ENCODE peak calls at places on chromosomes 1 and 21, in four cellular contexts. D is HCT116, J is suprapubic skin, C is breast epithelium. X is an unnamed sample.

GRCh38 chr1:161044908-161045748 is 649 bp downstream of the USF1 start:
- DNase-seq in D (no peak), J (peak), C (peak), X (no peak)

GRCh38 chr1:85372683-85373446 is 92.1 kb downstream of the DDAH1 start:
- DNase-seq in D (no peak), J (no peak), C (no peak), X (no peak)

GRCh38 chr1:19458815-19459417 is 26.4 kb downstream of the CAPZB start:
- DNase-seq in D (no peak), J (no peak), C (no peak), X (no peak)

GRCh38 chr1:94552071-94552586 is 10.6 kb upstream of the F3 start:
- DNase-seq in D (no peak), J (no peak), C (no peak), X (no peak)

GRCh38 chr1:214445846-214446614 is 105.4 kb downstream of the PTPN14 start:
- DNase-seq in D (peak), J (no peak), C (no peak), X (no peak)

GRCh38 chr21:42158846-42159245 is 60.1 kb upstream of the ABCG1 start:
- DNase-seq in D (no peak), J (peak), C (no peak), X (peak)

GRCh38 chr1:8120693-8121260 is 94.7 kb upstream of the ERRFI1 start:
- DNase-seq in D (no peak), J (no peak), C (no peak), X (no peak)

GRCh38 chr1:40582121-40582520 is 50.7 kb downstream of the ZNF684 start:
- DNase-seq in D (no peak), J (no peak), C (no peak), X (no peak)

GRCh38 chr1:61080408-61081134 is 1.8 kb upstream of the NFIA start:
- DNase-seq in D (no peak), J (no peak), C (no peak), X (no peak)

GRCh38 chr1:234408757-234409156 is 35.5 kb downstream of the COA6 start:
- DNase-seq in D (no peak), J (no peak), C (no peak), X (no peak)

GRCh38 chr1:47534040-47534328 is 96.1 kb downstream of the FOXD2 start:
- DNase-seq in D (no peak), J (no peak), C (no peak), X (no peak)

GRCh38 chr1:31038360-31038759 is 27.2 kb downstream of the PUM1 start:
- DNase-seq in D (no peak), J (no peak), C (no peak), X (no peak)

GRCh38 chr1:86567341-86567740 is 20.5 kb downstream of the CLCA4 start:
- DNase-seq in D (no peak), J (no peak), C (no peak), X (no peak)

GRCh38 chr1:23995431-23995837 is 15.3 kb upstream of the SRSF10 start:
- DNase-seq in D (no peak), J (no peak), C (no peak), X (no peak)

GRCh38 chr1:197526736-197527371 is 248.4 kb downstream of the DENND1B start:
- DNase-seq in D (peak), J (no peak), C (no peak), X (no peak)

GRCh38 chr1:171213559-171214454 is 28.7 kb downstream of the FMO2 start:
- DNase-seq in D (no peak), J (no peak), C (no peak), X (no peak)

GRCh38 chr1:2942410-2942809 is 78.9 kb upstream of the ACTRT2 start:
- DNase-seq in D (no peak), J (no peak), C (no peak), X (no peak)

GRCh38 chr1:34742667-34743270 is 12.1 kb upstream of the GJB5 start:
- DNase-seq in D (peak), J (no peak), C (peak), X (no peak)

GRCh38 chr1:27351541-27352107 is 9.8 kb downstream of the SYTL1 start:
- DNase-seq in D (no peak), J (no peak), C (no peak), X (no peak)

GRCh38 chr1:18908911-18909771 is 6.8 kb upstream of the ALDH4A1 start:
- DNase-seq in D (no peak), J (no peak), C (no peak), X (no peak)

GRCh38 chr21:46031484-46031883 is 49.9 kb downstream of the COL6A1 start:
- DNase-seq in D (no peak), J (no peak), C (no peak), X (no peak)

GRCh38 chr21:44618504-44618903 is 6.6 kb downstream of the KRTAP10-8 start:
- DNase-seq in D (peak), J (no peak), C (no peak), X (no peak)

GRCh38 chr1:32066489-32066873 is 6.3 kb upstream of the TMEM39B start:
- DNase-seq in D (peak), J (peak), C (no peak), X (no peak)

GRCh38 chr1:62462370-62462769 is 25.5 kb downstream of the USP1 start:
- DNase-seq in D (no peak), J (no peak), C (no peak), X (no peak)

GRCh38 chr1:114703242-114703641 is 7.9 kb upstream of the AMPD1 start:
- DNase-seq in D (no peak), J (no peak), C (no peak), X (no peak)

GRCh38 chr21:45543710-45544448 is 1.6 kb upstream of the SLC19A1 start:
- DNase-seq in D (no peak), J (no peak), C (peak), X (peak)

GRCh38 chr1:155208656-155209372 is at the start of gene MTX1:
- DNase-seq in D (no peak), J (peak), C (peak), X (no peak)

GRCh38 chr1:211035821-211036380 is 98.0 kb downstream of the KCNH1 start:
- DNase-seq in D (no peak), J (no peak), C (no peak), X (no peak)

GRCh38 chr21:41888749-41889376 is 9.7 kb upstream of the PRDM15 start:
- DNase-seq in D (no peak), J (no peak), C (no peak), X (no peak)

GRCh38 chr1:6785721-6786505 is 659 bp downstream of the CAMTA1 start:
- DNase-seq in D (no peak), J (peak), C (no peak), X (no peak)

GRCh38 chr1:162090378-162090777 is 20.9 kb downstream of the NOS1AP start:
- DNase-seq in D (no peak), J (no peak), C (no peak), X (no peak)

GRCh38 chr1:238458924-238459323 is 568.2 kb upstream of the ZP4 start:
- DNase-seq in D (no peak), J (no peak), C (no peak), X (no peak)

GRCh38 chr1:156417700-156418015 is 48.6 kb downstream of the RHBG start:
- DNase-seq in D (no peak), J (no peak), C (no peak), X (no peak)

GRCh38 chr21:46152939-46153258 is 2.5 kb downstream of the FTCD start:
- DNase-seq in D (no peak), J (no peak), C (peak), X (no peak)

GRCh38 chr1:160866001-160866704 is 3.5 kb upstream of the CD244 start:
- DNase-seq in D (no peak), J (no peak), C (no peak), X (peak)

GRCh38 chr1:63691672-63692425 is 82.0 kb upstream of the ROR1 start:
- DNase-seq in D (peak), J (no peak), C (no peak), X (no peak)

GRCh38 chr1:200039849-200040479 is 12.5 kb downstream of the NR5A2 start:
- DNase-seq in D (no peak), J (no peak), C (no peak), X (no peak)

DNA sequence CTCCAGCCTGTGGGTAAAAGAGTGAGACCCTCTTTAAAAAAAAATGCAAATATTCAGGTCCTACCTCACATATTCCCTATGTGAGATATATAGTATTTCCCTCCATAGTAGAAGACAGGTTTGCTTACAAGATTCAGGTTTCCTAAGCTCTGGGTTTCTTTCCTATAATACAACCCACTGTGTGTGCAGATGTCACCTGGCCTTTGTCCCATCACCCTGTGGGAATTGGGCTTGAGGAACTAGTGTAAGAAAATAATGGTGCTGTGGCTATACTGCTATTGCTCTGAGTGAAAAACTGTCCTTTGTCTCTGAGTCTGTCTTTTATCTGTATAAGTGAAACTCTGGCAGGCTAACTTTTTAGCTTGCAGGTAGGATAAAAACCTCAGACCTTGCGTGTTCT is 13.0 kb downstream of the C1orf146 start:
- DNase-seq in D (no peak), J (no peak), C (no peak), X (no peak)
- TF ChIP-seq CTCF in D (no peak), J (no peak), C (no peak), X (no peak)

GRCh38 chr1:65490231-65491009 is 70.0 kb downstream of the LEPR start:
- DNase-seq in D (no peak), J (no peak), C (no peak), X (no peak)

GRCh38 chr1:65494671-65495070 is 74.2 kb downstream of the LEPR start:
- DNase-seq in D (no peak), J (no peak), C (no peak), X (no peak)

GRCh38 chr1:65495137-65495536 is 74.7 kb downstream of the LEPR start:
- DNase-seq in D (no peak), J (no peak), C (no peak), X (no peak)

GRCh38 chr1:65491472-65491871 is 71.0 kb downstream of the LEPR start:
- DNase-seq in D (no peak), J (no peak), C (no peak), X (no peak)

GRCh38 chr1:65493792-65494191 is 73.3 kb downstream of the LEPR start:
- DNase-seq in D (no peak), J (no peak), C (no peak), X (no peak)
- TF ChIP-seq POLR2AphosphoS5 in D (no peak), J (no peak), C (no peak), X (peak)

DNA sequence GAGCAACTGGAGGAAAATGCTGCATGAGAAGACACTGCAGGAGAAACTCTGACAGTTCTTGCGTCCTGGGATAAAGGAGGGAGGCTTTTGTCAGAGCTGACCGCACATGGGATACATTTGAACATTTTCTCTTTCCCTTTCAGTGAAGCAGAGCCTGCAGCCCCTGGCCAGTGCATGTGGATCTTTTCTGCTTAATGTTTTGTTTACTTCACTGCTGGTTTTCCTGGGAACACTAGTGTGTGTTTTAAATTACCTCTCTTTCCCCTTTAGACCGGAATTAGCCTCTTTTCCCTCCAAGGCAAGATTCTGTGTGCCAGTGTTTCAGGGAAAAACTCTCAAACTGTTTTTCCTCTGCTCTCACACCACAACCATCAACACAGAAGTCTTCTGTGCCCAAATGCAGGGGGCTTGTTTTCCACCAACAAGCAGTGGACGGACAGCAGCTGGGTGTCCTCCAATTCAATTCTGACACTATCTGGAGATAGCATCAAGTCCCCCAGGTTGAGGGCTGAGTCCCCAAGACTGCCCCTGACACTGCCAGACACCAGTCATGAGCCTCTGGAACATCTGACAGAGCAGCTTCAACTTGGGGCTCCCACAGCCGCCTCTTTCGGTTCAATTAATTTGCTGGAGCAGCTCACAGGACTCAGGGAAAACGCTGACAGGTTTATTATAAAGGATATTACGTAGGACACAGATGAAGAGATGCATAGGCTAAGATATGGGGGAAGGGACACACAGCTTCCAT is 136.2 kb downstream of the RHOU start:
- DNase-seq in D (no peak), J (no peak), C (no peak), X (no peak)
- H3K27ac ChIP-seq in D (no peak), J (no peak), C (peak), X (peak)

GRCh38 chr21:37208056-37208705 is 59.0 kb downstream of the VPS26C start:
- DNase-seq in D (no peak), J (no peak), C (peak), X (peak)

GRCh38 chr21:37208741-37209225 is 58.4 kb downstream of the VPS26C start:
- DNase-seq in D (no peak), J (no peak), C (no peak), X (peak)

GRCh38 chr21:37210017-37210593 is 57.0 kb downstream of the VPS26C start:
- DNase-seq in D (no peak), J (no peak), C (no peak), X (peak)

GRCh38 chr21:37206531-37206930 is 60.6 kb downstream of the VPS26C start:
- DNase-seq in D (no peak), J (no peak), C (no peak), X (peak)

DNA sequence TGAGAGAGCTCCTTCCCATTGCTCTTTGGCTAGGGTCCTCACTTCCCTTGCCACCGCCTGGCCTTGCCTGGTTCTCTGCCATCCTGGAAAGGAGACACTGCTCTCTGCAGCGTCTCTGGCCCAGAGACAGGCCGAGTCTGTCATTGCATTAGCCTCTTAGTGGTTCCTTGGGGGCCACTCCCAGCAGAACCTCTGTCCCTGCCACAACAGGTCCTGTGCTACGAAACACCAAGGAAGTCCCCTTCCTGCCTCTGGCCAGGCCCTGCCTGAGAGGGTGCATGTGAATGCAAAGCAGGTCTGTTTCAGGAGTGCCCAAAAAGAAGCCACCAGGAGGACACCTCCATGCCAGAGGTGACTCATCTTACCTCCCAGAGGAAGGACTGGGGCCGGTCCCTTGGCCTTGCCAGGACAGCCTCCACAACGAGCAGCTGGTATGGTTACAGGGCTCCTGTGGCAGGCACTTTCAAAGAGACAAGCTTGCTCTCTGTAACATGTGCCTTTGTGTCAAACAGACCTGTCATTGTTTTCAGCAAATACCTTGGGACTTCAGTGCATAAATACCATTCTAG is 59.6 kb downstream of the VPS26C start:
- DNase-seq in D (peak), J (no peak), C (peak), X (peak)
- TF ChIP-seq CTCF in D (no peak), J (no peak), C (no peak), X (no peak)

X was measured in vagina.